ENCODE peak calls at places on chromosome 1, in six cellular contexts. One of them, this sample, is unnamed.

GRCh38 chr1:29853716-29854330 is 617.5 kb downstream of the PTPRU start:
- DNase-seq in heart left ventricle: no peak
- DNase-seq in left ventricle myocardium inferior: no peak
- DNase-seq in fibroblast of lung: no peak
- DNase-seq in hepatocyte: no peak
- DNase-seq in CD8-positive, alpha-beta memory T cell: no peak
- DNase-seq in this sample: no peak

GRCh38 chr1:5758000-5758858 is 234.0 kb downstream of the NPHP4 start:
- DNase-seq in CD8-positive, alpha-beta memory T cell: no peak
- DNase-seq in hepatocyte: no peak
- DNase-seq in left ventricle myocardium inferior: no peak
- DNase-seq in fibroblast of lung: no peak
- DNase-seq in heart left ventricle: no peak
- DNase-seq in this sample: no peak

GRCh38 chr1:3543076-3544049 is 67.9 kb downstream of the MEGF6 start:
- DNase-seq in hepatocyte: no peak
- DNase-seq in left ventricle myocardium inferior: no peak
- DNase-seq in heart left ventricle: no peak
- DNase-seq in CD8-positive, alpha-beta memory T cell: no peak
- DNase-seq in fibroblast of lung: peak; percentile 74
- DNase-seq in this sample: peak; percentile 86

GRCh38 chr1:218330043-218330623 is 15.0 kb upstream of the TGFB2 start:
- DNase-seq in left ventricle myocardium inferior: no peak
- DNase-seq in heart left ventricle: no peak
- DNase-seq in hepatocyte: peak; percentile 25
- DNase-seq in fibroblast of lung: peak; percentile 69
- DNase-seq in CD8-positive, alpha-beta memory T cell: peak; percentile 23
- DNase-seq in this sample: peak; percentile 37

GRCh38 chr1:21347072-21347581 is 56.9 kb upstream of the ECE1 start:
- DNase-seq in CD8-positive, alpha-beta memory T cell: no peak
- DNase-seq in heart left ventricle: no peak
- DNase-seq in fibroblast of lung: no peak
- DNase-seq in hepatocyte: no peak
- DNase-seq in left ventricle myocardium inferior: no peak
- DNase-seq in this sample: no peak

GRCh38 chr1:45543599-45544417 is 6.8 kb upstream of the AKR1A1 start:
- DNase-seq in heart left ventricle: peak; percentile 74
- DNase-seq in fibroblast of lung: no peak
- DNase-seq in CD8-positive, alpha-beta memory T cell: peak; percentile 68
- DNase-seq in left ventricle myocardium inferior: peak; percentile 33
- DNase-seq in hepatocyte: peak; percentile 38
- DNase-seq in this sample: peak; percentile 35

GRCh38 chr1:202658766-202659165 is 51.5 kb downstream of the SYT2 start:
- DNase-seq in heart left ventricle: no peak
- DNase-seq in CD8-positive, alpha-beta memory T cell: no peak
- DNase-seq in hepatocyte: no peak
- DNase-seq in left ventricle myocardium inferior: no peak
- DNase-seq in fibroblast of lung: no peak
- DNase-seq in this sample: no peak

GRCh38 chr1:47983677-47984076 is 13.5 kb downstream of the TRABD2B start:
- DNase-seq in left ventricle myocardium inferior: no peak
- DNase-seq in CD8-positive, alpha-beta memory T cell: no peak
- DNase-seq in fibroblast of lung: no peak
- DNase-seq in heart left ventricle: no peak
- DNase-seq in hepatocyte: no peak
- DNase-seq in this sample: peak; percentile 55

GRCh38 chr1:227890451-227891222 is 57.1 kb downstream of the WNT9A start:
- DNase-seq in hepatocyte: no peak
- DNase-seq in heart left ventricle: peak; percentile 42
- DNase-seq in CD8-positive, alpha-beta memory T cell: no peak
- DNase-seq in left ventricle myocardium inferior: no peak
- DNase-seq in fibroblast of lung: no peak
- DNase-seq in this sample: peak; percentile 37

GRCh38 chr1:29391362-29391880 is 155.1 kb downstream of the PTPRU start:
- DNase-seq in left ventricle myocardium inferior: no peak
- DNase-seq in hepatocyte: no peak
- DNase-seq in CD8-positive, alpha-beta memory T cell: no peak
- DNase-seq in fibroblast of lung: no peak
- DNase-seq in heart left ventricle: no peak
- DNase-seq in this sample: no peak

GRCh38 chr1:103949714-103950113 is 200.0 kb downstream of the AMY1C start:
- DNase-seq in fibroblast of lung: no peak
- DNase-seq in CD8-positive, alpha-beta memory T cell: no peak
- DNase-seq in left ventricle myocardium inferior: no peak
- DNase-seq in heart left ventricle: peak; percentile 25
- DNase-seq in hepatocyte: no peak
- DNase-seq in this sample: no peak

GRCh38 chr1:35190784-35191183 is 2.2 kb downstream of the SFPQ start:
- DNase-seq in fibroblast of lung: no peak
- DNase-seq in CD8-positive, alpha-beta memory T cell: no peak
- DNase-seq in heart left ventricle: no peak
- DNase-seq in left ventricle myocardium inferior: no peak
- DNase-seq in hepatocyte: no peak
- DNase-seq in this sample: no peak

GRCh38 chr1:193060938-193061337 is 1.5 kb downstream of the RO60 start:
- DNase-seq in left ventricle myocardium inferior: no peak
- DNase-seq in fibroblast of lung: peak; percentile 22
- DNase-seq in hepatocyte: peak; percentile 13
- DNase-seq in heart left ventricle: no peak
- DNase-seq in CD8-positive, alpha-beta memory T cell: no peak
- DNase-seq in this sample: no peak

GRCh38 chr1:248703674-248704073 is 1.1 kb upstream of the OR14I1 start:
- DNase-seq in heart left ventricle: no peak
- DNase-seq in fibroblast of lung: no peak
- DNase-seq in CD8-positive, alpha-beta memory T cell: no peak
- DNase-seq in hepatocyte: no peak
- DNase-seq in left ventricle myocardium inferior: no peak
- DNase-seq in this sample: no peak

GRCh38 chr1:70495370-70495769 is 84.3 kb downstream of the CTH start:
- DNase-seq in hepatocyte: no peak
- DNase-seq in CD8-positive, alpha-beta memory T cell: no peak
- DNase-seq in heart left ventricle: no peak
- DNase-seq in left ventricle myocardium inferior: no peak
- DNase-seq in fibroblast of lung: no peak
- DNase-seq in this sample: no peak

GRCh38 chr1:153389978-153390879 is 644 bp downstream of the S100A8 start:
- DNase-seq in heart left ventricle: no peak
- DNase-seq in CD8-positive, alpha-beta memory T cell: no peak
- DNase-seq in left ventricle myocardium inferior: no peak
- DNase-seq in fibroblast of lung: no peak
- DNase-seq in hepatocyte: no peak
- DNase-seq in this sample: no peak

GRCh38 chr1:161068306-161069200 is 1.1 kb downstream of the ARHGAP30 start:
- DNase-seq in hepatocyte: peak; percentile 2
- DNase-seq in left ventricle myocardium inferior: peak; percentile 70
- DNase-seq in CD8-positive, alpha-beta memory T cell: peak; percentile 85
- DNase-seq in heart left ventricle: peak; percentile 77
- DNase-seq in fibroblast of lung: no peak
- DNase-seq in this sample: no peak

GRCh38 chr1:16903054-16903453 is 7.3 kb downstream of the RNU1-2 start:
- DNase-seq in CD8-positive, alpha-beta memory T cell: no peak
- DNase-seq in fibroblast of lung: peak; percentile 47
- DNase-seq in hepatocyte: peak; percentile 50
- DNase-seq in left ventricle myocardium inferior: no peak
- DNase-seq in heart left ventricle: no peak
- DNase-seq in this sample: no peak

GRCh38 chr1:33446590-33446989 is 15.7 kb upstream of the PHC2 start:
- DNase-seq in fibroblast of lung: no peak
- DNase-seq in hepatocyte: no peak
- DNase-seq in heart left ventricle: no peak
- DNase-seq in left ventricle myocardium inferior: no peak
- DNase-seq in CD8-positive, alpha-beta memory T cell: no peak
- DNase-seq in this sample: no peak

GRCh38 chr1:176696109-176696508 is 233.1 kb downstream of the PAPPA2 start:
- DNase-seq in left ventricle myocardium inferior: no peak
- DNase-seq in fibroblast of lung: peak; percentile 47
- DNase-seq in heart left ventricle: no peak
- DNase-seq in CD8-positive, alpha-beta memory T cell: no peak
- DNase-seq in hepatocyte: peak; percentile 52
- DNase-seq in this sample: peak; percentile 8

GRCh38 chr1:235253219-235253640 is 74.7 kb downstream of the ARID4B start:
- DNase-seq in CD8-positive, alpha-beta memory T cell: peak; percentile 61
- DNase-seq in fibroblast of lung: peak; percentile 78
- DNase-seq in left ventricle myocardium inferior: peak; percentile 26
- DNase-seq in heart left ventricle: no peak
- DNase-seq in hepatocyte: peak; percentile 75
- DNase-seq in this sample: peak; percentile 52

GRCh38 chr1:226702957-226703831 is 35.9 kb downstream of the ITPKB start:
- DNase-seq in fibroblast of lung: peak; percentile 80
- DNase-seq in heart left ventricle: peak; percentile 88
- DNase-seq in CD8-positive, alpha-beta memory T cell: peak; percentile 93
- DNase-seq in left ventricle myocardium inferior: peak; percentile 84
- DNase-seq in hepatocyte: peak; percentile 91
- DNase-seq in this sample: peak; percentile 93

GRCh38 chr1:226702318-226702956 is 36.6 kb downstream of the ITPKB start:
- DNase-seq in heart left ventricle: no peak
- DNase-seq in left ventricle myocardium inferior: no peak
- DNase-seq in CD8-positive, alpha-beta memory T cell: no peak
- DNase-seq in fibroblast of lung: peak; percentile 82
- DNase-seq in hepatocyte: no peak
- DNase-seq in this sample: no peak

GRCh38 chr1:226700861-226701260 is 38.2 kb downstream of the ITPKB start:
- DNase-seq in fibroblast of lung: no peak
- DNase-seq in heart left ventricle: no peak
- DNase-seq in CD8-positive, alpha-beta memory T cell: no peak
- DNase-seq in hepatocyte: no peak
- DNase-seq in left ventricle myocardium inferior: no peak
- DNase-seq in this sample: no peak

GRCh38 chr1:226706664-226707063 is 32.4 kb downstream of the ITPKB start:
- DNase-seq in heart left ventricle: no peak
- DNase-seq in left ventricle myocardium inferior: no peak
- DNase-seq in CD8-positive, alpha-beta memory T cell: no peak
- DNase-seq in fibroblast of lung: no peak
- DNase-seq in hepatocyte: no peak
- DNase-seq in this sample: no peak

DNA sequence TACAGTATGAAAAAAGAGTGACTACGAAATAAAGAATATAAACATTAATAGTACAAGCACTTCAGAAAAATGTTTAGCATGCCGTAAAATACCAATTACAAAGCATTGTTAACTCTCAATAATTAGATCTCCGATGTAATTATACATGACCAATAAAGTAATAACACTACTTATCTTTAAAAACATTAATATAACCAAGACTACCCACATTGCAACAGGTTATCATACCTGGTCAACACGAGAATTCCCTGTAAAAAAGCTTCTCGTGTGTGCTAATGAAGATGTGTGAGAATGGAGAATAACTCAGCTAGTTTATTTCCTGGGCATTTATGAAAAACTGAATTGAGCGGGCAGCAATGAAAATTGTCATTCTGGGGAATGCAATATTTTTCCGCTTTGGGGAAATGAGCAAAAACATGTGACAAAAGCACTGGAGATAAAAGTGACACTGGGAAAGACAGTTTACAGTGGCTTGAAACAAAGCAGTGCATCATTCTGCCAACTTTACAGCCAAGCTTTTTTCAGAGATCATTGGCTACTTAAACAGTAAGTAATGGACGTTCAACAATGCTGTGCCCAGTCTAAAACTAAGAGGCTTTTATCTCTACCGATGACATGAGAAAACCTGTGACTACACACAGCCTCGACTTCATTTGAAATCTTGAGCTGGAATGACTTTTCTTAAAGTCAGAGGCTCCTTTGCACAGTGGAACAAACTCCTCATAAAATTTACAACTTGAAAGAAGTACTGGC is 34.7 kb downstream of the ITPKB start:
- DNase-seq in hepatocyte: no peak
- DNase-seq in left ventricle myocardium inferior: no peak
- DNase-seq in CD8-positive, alpha-beta memory T cell: no peak
- DNase-seq in heart left ventricle: no peak
- DNase-seq in fibroblast of lung: no peak
- DNase-seq in this sample: no peak
- H3K4me3 ChIP-seq in hepatocyte: peak overlapping the region; percentile 59
- H3K4me3 ChIP-seq in left ventricle myocardium inferior: peak overlapping the region; percentile 81
- H3K4me3 ChIP-seq in CD8-positive, alpha-beta memory T cell: peak overlapping the region; percentile 69
- H3K4me3 ChIP-seq in heart left ventricle: no peak overlapping the region
- H3K4me3 ChIP-seq in fibroblast of lung: no peak overlapping the region
- H3K4me3 ChIP-seq in this sample: no peak overlapping the region

DNA sequence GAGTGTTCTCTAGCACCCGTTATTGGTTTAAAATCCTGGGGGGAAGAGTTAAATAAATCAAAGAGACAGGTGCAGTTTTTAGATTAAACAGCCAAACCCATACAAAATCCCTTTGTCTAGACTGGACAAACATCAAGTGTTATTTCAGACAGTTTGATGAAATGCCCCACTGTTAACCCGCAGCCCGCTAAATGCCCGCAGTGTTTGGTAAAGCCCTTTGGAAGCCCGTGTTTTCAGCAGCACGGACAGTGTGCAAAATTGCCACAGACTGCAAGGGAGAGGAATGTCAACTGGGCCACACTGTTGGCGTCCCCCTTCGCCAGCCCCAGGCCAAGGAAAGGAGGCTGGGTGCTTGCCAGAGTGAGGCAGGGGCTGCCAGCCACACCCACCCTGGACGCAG is 26.6 kb downstream of the AJAP1 start:
- DNase-seq in CD8-positive, alpha-beta memory T cell: no peak
- DNase-seq in heart left ventricle: no peak
- DNase-seq in hepatocyte: no peak
- DNase-seq in left ventricle myocardium inferior: no peak
- DNase-seq in fibroblast of lung: no peak
- DNase-seq in this sample: no peak
- H3K27me3 ChIP-seq in CD8-positive, alpha-beta memory T cell: no peaks in the 10 kb centered on the region
- H3K27me3 ChIP-seq in heart left ventricle: no peaks in the 10 kb centered on the region
- H3K27me3 ChIP-seq in hepatocyte: no peaks in the 10 kb centered on the region
- H3K27me3 ChIP-seq in left ventricle myocardium inferior: peaks cover 65% of the 10 kb centered on the region
- H3K27me3 ChIP-seq in fibroblast of lung: no peaks in the 10 kb centered on the region
- H3K27me3 ChIP-seq in this sample: no peaks in the 10 kb centered on the region

GRCh38 chr1:222926566-222926965 is 111.7 kb downstream of the DISP1 start:
- DNase-seq in CD8-positive, alpha-beta memory T cell: no peak
- DNase-seq in heart left ventricle: no peak
- DNase-seq in fibroblast of lung: peak; percentile 91
- DNase-seq in hepatocyte: no peak
- DNase-seq in left ventricle myocardium inferior: no peak
- DNase-seq in this sample: no peak
- H3K4me3 ChIP-seq in CD8-positive, alpha-beta memory T cell: no peak overlapping the region
- H3K4me3 ChIP-seq in heart left ventricle: no peak overlapping the region
- H3K4me3 ChIP-seq in fibroblast of lung: no peak overlapping the region
- H3K4me3 ChIP-seq in hepatocyte: no peak overlapping the region
- H3K4me3 ChIP-seq in left ventricle myocardium inferior: no peak overlapping the region
- H3K4me3 ChIP-seq in this sample: no peak overlapping the region

DNA sequence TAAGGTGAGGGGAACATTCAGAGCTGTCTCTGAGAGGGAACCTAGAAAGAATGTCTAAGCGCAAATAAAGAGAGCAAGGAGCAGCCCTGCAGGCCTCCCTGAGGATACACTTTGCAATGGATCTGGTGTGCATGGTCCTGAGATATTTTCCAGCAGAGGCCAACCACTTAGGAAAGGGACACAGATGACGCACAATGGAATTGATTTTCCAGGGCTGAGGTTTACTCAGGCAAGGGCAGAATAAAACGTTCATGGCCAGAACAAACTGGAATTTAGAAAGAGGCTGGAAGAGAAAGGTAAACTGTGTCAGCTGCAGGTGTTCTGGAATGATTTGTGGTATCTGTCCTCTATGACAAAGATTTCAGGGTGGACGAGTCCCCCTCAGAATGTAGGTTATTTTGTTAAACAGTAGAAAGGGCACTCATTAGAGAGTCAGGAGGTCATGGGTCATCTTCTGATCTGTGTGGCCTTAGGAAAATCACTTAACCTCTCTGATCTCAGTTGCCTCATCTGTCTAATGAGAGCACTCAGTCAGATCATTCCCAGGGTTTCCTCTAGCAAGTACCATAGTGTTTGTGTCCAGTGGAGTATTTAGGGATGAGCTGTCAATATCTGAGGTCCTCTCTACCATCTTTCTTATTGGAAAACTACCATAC is 61.8 kb upstream of the PGBD5 start:
- DNase-seq in CD8-positive, alpha-beta memory T cell: no peak
- DNase-seq in left ventricle myocardium inferior: no peak
- DNase-seq in heart left ventricle: no peak
- DNase-seq in hepatocyte: no peak
- DNase-seq in fibroblast of lung: no peak
- DNase-seq in this sample: no peak
- H3K27me3 ChIP-seq in CD8-positive, alpha-beta memory T cell: no peaks in the 10 kb centered on the region
- H3K27me3 ChIP-seq in left ventricle myocardium inferior: no peaks in the 10 kb centered on the region
- H3K27me3 ChIP-seq in heart left ventricle: no peaks in the 10 kb centered on the region
- H3K27me3 ChIP-seq in hepatocyte: no peaks in the 10 kb centered on the region
- H3K27me3 ChIP-seq in fibroblast of lung: no peaks in the 10 kb centered on the region
- H3K27me3 ChIP-seq in this sample: no peaks in the 10 kb centered on the region